ENCODE peak calls at places on chromosomes 11 and 22, in nine cellular contexts. J is NCI-H1105; K is left colon; C is D721Med; Z is stimulated activated CD4-positive, alpha-beta T cell treated with anti-CD3 and anti-CD28 coated beads, Interleukin-4, amount 100 ng/mL, for 24 hours; G is body of pancreas; Y is renal cortical epithelial cell; M is AG04450; W is NCI-H2029. I is an unnamed sample.

GRCh38 chr11:68282141-68282860 is 10.5 kb upstream of the C11orf24 start:
- DNase-seq in J (no peak), K (no peak), C (no peak), Z (peak), G (no peak), Y (no peak), M (no peak), W (no peak), I (no peak)

GRCh38 chr22:20436309-20437252 is 1.0 kb downstream of the SCARF2 start:
- DNase-seq in J (no peak), K (no peak), C (peak), Z (no peak), G (no peak), Y (no peak), M (no peak), W (no peak), I (peak)

GRCh38 chr11:116733386-116733755 is 39.4 kb downstream of the BUD13 start:
- DNase-seq in J (no peak), K (no peak), C (no peak), Z (no peak), G (no peak), Y (no peak), M (no peak), W (no peak), I (no peak)

GRCh38 chr11:73648629-73649046 is 2.3 kb downstream of the PLEKHB1 start:
- DNase-seq in J (no peak), K (no peak), C (no peak), Z (no peak), G (no peak), Y (no peak), M (no peak), W (no peak), I (no peak)

GRCh38 chr22:30705710-30706651 is 11.3 kb downstream of the OSBP2 start:
- DNase-seq in J (no peak), K (no peak), C (no peak), Z (no peak), G (no peak), Y (no peak), M (peak), W (no peak), I (no peak)

GRCh38 chr22:48952256-48953102 is 875.2 kb downstream of the BRD1 start:
- DNase-seq in J (no peak), K (no peak), C (no peak), Z (no peak), G (no peak), Y (no peak), M (no peak), W (no peak), I (no peak)

GRCh38 chr11:83801799-83802198 is 515.6 kb upstream of the CCDC90B start:
- DNase-seq in J (no peak), K (no peak), C (no peak), Z (no peak), G (no peak), Y (no peak), M (no peak), W (no peak), I (no peak)

GRCh38 chr11:130932086-130932712 is 15.9 kb upstream of the SNX19 start:
- DNase-seq in J (no peak), K (no peak), C (no peak), Z (no peak), G (no peak), Y (no peak), M (no peak), W (no peak), I (no peak)

GRCh38 chr11:129853508-129854228 is 38.0 kb downstream of the TMEM45B start:
- DNase-seq in J (peak), K (peak), C (no peak), Z (peak), G (peak), Y (peak), M (no peak), W (peak), I (peak)

GRCh38 chr22:17773606-17774205 is 563 bp downstream of the BID start:
- DNase-seq in J (peak), K (no peak), C (peak), Z (peak), G (peak), Y (no peak), M (no peak), W (peak), I (peak)

GRCh38 chr11:45543808-45544422 is 121.5 kb downstream of the CHST1 start:
- DNase-seq in J (no peak), K (no peak), C (no peak), Z (peak), G (no peak), Y (no peak), M (no peak), W (no peak), I (no peak)

GRCh38 chr11:102685311-102685710 is 20.3 kb downstream of the MMP27 start:
- DNase-seq in J (no peak), K (no peak), C (no peak), Z (no peak), G (no peak), Y (no peak), M (no peak), W (no peak), I (no peak)

GRCh38 chr11:112806876-112807275 is 154.3 kb upstream of the NCAM1 start:
- DNase-seq in J (no peak), K (no peak), C (peak), Z (no peak), G (no peak), Y (no peak), M (no peak), W (peak), I (no peak)

GRCh38 chr11:37394236-37394870 is 796.3 kb upstream of the RAG2 start:
- DNase-seq in J (no peak), K (no peak), C (no peak), Z (no peak), G (no peak), Y (no peak), M (no peak), W (no peak), I (no peak)

GRCh38 chr11:101866619-101867491 is 48.0 kb upstream of the CEP126 start:
- DNase-seq in J (no peak), K (no peak), C (no peak), Z (no peak), G (no peak), Y (peak), M (no peak), W (no peak), I (peak)

GRCh38 chr22:47149976-47150375 is 387.5 kb downstream of the TBC1D22A start:
- DNase-seq in J (no peak), K (no peak), C (no peak), Z (no peak), G (no peak), Y (no peak), M (no peak), W (no peak), I (no peak)

GRCh38 chr22:19879248-19879575 is 24.5 kb upstream of the GNB1L start:
- DNase-seq in J (no peak), K (peak), C (no peak), Z (no peak), G (peak), Y (no peak), M (no peak), W (no peak), I (no peak)

I was measured in amniotic epithelial cell.